ENCODE peak calls at places on chromosomes 2 and 18, in five cellular contexts. H is GM23338, Y is tibial nerve, A is Panc1, D is astrocyte of the spinal cord. N is an unnamed sample.

GRCh38 chr2:239348563-239349447 is 52.0 kb downstream of the HDAC4 start:
- DNase-seq in H (no peak), D (peak; percentile 46), Y (no peak), A (no peak), N (peak; percentile 98)

GRCh38 chr2:235977445-235977844 is 190.7 kb downstream of the GBX2 start:
- DNase-seq in A (no peak), D (no peak), Y (no peak), H (no peak), N (no peak)

GRCh38 chr18:74139888-74140287 is 7.7 kb downstream of the FBXO15 start:
- DNase-seq in Y (no peak), A (no peak), H (no peak), D (peak; percentile 58), N (peak; percentile 37)

GRCh38 chr2:29638641-29639040 is 282.7 kb downstream of the ALK start:
- DNase-seq in A (no peak), Y (no peak), D (no peak), H (no peak), N (no peak)

GRCh38 chr2:191538334-191538910 is 139.5 kb upstream of the NABP1 start:
- DNase-seq in H (no peak), Y (no peak), D (no peak), A (no peak), N (no peak)

GRCh38 chr2:141062443-141062842 is 1068.4 kb downstream of the LRP1B start:
- DNase-seq in A (no peak), Y (no peak), D (no peak), H (no peak), N (no peak)

GRCh38 chr2:195647302-195647701 is 9.7 kb upstream of the SLC39A10 start:
- DNase-seq in A (no peak), D (no peak), Y (no peak), H (no peak), N (no peak)

GRCh38 chr2:196376984-196377877 is 205.9 kb upstream of the STK17B start:
- DNase-seq in D (peak; percentile 54), Y (no peak), A (no peak), H (no peak), N (peak; percentile 19)

GRCh38 chr2:54279385-54279784 is 23.4 kb upstream of the TSPYL6 start:
- DNase-seq in Y (no peak), A (no peak), H (peak; percentile 28), D (no peak), N (peak; percentile 16)

GRCh38 chr2:189149981-189150380 is 29.6 kb downstream of the COL5A2 start:
- DNase-seq in H (no peak), D (peak; percentile 60), Y (no peak), A (peak; percentile 80), N (peak; percentile 82)

GRCh38 chr2:197195591-197195990 is 115.0 kb downstream of the ANKRD44 start:
- DNase-seq in A (no peak), H (no peak), D (no peak), Y (no peak), N (no peak)

GRCh38 chr2:73043978-73044832 is 27.3 kb downstream of the SFXN5 start:
- DNase-seq in A (no peak), Y (no peak), D (peak; percentile 39), H (no peak), N (no peak)

GRCh38 chr18:58209326-58209725 is 165.3 kb downstream of the NEDD4L start:
- DNase-seq in Y (no peak), D (no peak), A (no peak), H (no peak), N (no peak)

GRCh38 chr18:14285053-14285452 is 152.8 kb upstream of the ZNF519 start:
- DNase-seq in Y (no peak), D (no peak), H (no peak), A (no peak), N (no peak)

GRCh38 chr2:97736608-97737330 is 23.4 kb downstream of the ZAP70 start:
- DNase-seq in H (no peak), D (no peak), Y (no peak), A (no peak), N (no peak)

GRCh38 chr2:69390001-69390400 is 3.0 kb upstream of the GFPT1 start:
- DNase-seq in A (no peak), H (no peak), Y (no peak), D (no peak), N (peak; percentile 27)

GRCh38 chr2:69554981-69555380 is 88.6 kb downstream of the AAK1 start:
- DNase-seq in Y (no peak), A (no peak), H (no peak), D (no peak), N (no peak)

GRCh38 chr2:20611077-20611843 is 39.6 kb downstream of the HS1BP3 start:
- DNase-seq in D (peak; percentile 97), H (peak; percentile 48), Y (peak; percentile 58), A (no peak), N (peak; percentile 97)

GRCh38 chr2:227848146-227848545 is 23.3 kb upstream of the DAW1 start:
- DNase-seq in A (no peak), D (no peak), H (no peak), Y (no peak), N (no peak)

DNA sequence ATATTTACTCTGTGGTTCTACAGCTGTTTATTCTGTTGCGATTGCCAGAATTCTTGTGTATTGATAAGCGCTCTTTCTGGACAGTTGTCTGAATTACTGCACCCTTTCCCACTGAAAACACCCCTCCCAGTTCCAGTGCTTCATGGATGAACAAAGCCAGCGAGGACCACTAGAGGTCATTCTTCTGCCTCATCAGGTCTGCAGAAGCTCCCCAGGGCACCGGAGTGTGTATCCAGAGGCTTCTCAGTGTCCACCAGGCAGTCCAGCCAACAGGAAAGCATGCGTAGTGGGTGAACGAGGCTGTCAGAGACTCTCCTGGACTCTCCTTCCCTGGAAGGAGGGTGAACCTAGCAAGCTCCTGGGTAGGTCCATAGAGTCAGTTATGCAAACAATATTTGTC is 40.6 kb upstream of the INHBB start:
- DNase-seq in D (no peak), Y (no peak), A (no peak), H (peak; percentile 41), N (peak; percentile 45)
- TF ChIP-seq CTCF in D (peak; percentile 42), Y (no peak), A (peak; percentile 37), H (peak; percentile 68), N (peak; percentile 55)

GRCh38 chr2:120299561-120299960 is 46.4 kb upstream of the INHBB start:
- DNase-seq in H (no peak), Y (no peak), A (no peak), D (no peak), N (no peak)

GRCh38 chr2:120300385-120300784 is 45.6 kb upstream of the INHBB start:
- DNase-seq in Y (no peak), H (no peak), A (no peak), D (no peak), N (no peak)

GRCh38 chr2:120301289-120301688 is 44.6 kb upstream of the INHBB start:
- DNase-seq in D (no peak), A (no peak), Y (no peak), H (no peak), N (no peak)

GRCh38 chr2:120303177-120303576 is 42.8 kb upstream of the INHBB start:
- DNase-seq in D (no peak), A (no peak), H (no peak), Y (no peak), N (no peak)

GRCh38 chr2:120302301-120302700 is 43.6 kb upstream of the INHBB start:
- DNase-seq in A (no peak), H (no peak), Y (no peak), D (no peak), N (no peak)
- H3K4me3 ChIP-seq in A (no peak overlapping the region), H (no peak overlapping the region), Y (no peak overlapping the region), D (no peak overlapping the region), N (no peak overlapping the region)

GRCh38 chr2:46329803-46330775 is 32.9 kb downstream of the EPAS1 start:
- DNase-seq in H (no peak), D (peak; percentile 90), A (no peak), Y (no peak), N (peak; percentile 96)

GRCh38 chr2:46327627-46328026 is 30.4 kb downstream of the EPAS1 start:
- DNase-seq in A (no peak), Y (no peak), H (no peak), D (no peak), N (no peak)

GRCh38 chr2:46331099-46331766 is 34.0 kb downstream of the EPAS1 start:
- DNase-seq in A (no peak), H (no peak), Y (no peak), D (peak; percentile 35), N (peak; percentile 67)

GRCh38 chr2:46328316-46328715 is 31.1 kb downstream of the EPAS1 start:
- DNase-seq in A (no peak), Y (no peak), D (no peak), H (no peak), N (peak; percentile 81)

DNA sequence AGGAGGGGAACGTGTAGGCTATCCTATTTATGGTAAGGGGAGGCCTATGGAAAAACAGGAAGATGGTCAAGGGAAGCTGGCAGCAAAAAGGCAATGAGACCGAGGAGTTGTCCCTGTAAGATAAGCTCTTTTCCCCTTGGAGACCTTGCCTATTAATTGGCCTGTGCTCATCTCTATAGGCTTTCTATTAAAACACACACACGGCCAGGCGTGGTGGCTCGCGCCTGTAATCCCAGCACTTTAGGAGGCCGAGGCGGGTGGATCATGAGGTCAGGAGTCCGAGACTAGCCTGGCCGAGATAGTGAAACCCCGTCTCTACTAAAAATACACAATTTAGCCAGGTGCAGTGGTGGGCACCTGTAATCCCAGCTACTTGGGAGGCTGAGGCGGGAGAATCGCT is 32.1 kb downstream of the EPAS1 start:
- DNase-seq in A (no peak), Y (no peak), H (no peak), D (no peak), N (no peak)
- TF ChIP-seq CTCF in A (no peak), Y (no peak), H (no peak), D (no peak), N (no peak)

GRCh38 chr2:138780908-138781307 is 718 bp upstream of the NXPH2 start:
- DNase-seq in A (no peak), D (no peak), H (peak; percentile 57), Y (no peak), N (no peak)

GRCh38 chr2:138777996-138778395 is 2.2 kb downstream of the NXPH2 start:
- DNase-seq in Y (no peak), D (peak; percentile 27), A (no peak), H (peak; percentile 96), N (peak; percentile 3)

GRCh38 chr2:138780451-138780880 is 276 bp upstream of the NXPH2 start:
- DNase-seq in H (peak; percentile 58), D (no peak), Y (no peak), A (no peak), N (no peak)

GRCh38 chr2:138782378-138782777 is 2.2 kb upstream of the NXPH2 start:
- DNase-seq in H (no peak), A (no peak), D (no peak), Y (no peak), N (no peak)

DNA sequence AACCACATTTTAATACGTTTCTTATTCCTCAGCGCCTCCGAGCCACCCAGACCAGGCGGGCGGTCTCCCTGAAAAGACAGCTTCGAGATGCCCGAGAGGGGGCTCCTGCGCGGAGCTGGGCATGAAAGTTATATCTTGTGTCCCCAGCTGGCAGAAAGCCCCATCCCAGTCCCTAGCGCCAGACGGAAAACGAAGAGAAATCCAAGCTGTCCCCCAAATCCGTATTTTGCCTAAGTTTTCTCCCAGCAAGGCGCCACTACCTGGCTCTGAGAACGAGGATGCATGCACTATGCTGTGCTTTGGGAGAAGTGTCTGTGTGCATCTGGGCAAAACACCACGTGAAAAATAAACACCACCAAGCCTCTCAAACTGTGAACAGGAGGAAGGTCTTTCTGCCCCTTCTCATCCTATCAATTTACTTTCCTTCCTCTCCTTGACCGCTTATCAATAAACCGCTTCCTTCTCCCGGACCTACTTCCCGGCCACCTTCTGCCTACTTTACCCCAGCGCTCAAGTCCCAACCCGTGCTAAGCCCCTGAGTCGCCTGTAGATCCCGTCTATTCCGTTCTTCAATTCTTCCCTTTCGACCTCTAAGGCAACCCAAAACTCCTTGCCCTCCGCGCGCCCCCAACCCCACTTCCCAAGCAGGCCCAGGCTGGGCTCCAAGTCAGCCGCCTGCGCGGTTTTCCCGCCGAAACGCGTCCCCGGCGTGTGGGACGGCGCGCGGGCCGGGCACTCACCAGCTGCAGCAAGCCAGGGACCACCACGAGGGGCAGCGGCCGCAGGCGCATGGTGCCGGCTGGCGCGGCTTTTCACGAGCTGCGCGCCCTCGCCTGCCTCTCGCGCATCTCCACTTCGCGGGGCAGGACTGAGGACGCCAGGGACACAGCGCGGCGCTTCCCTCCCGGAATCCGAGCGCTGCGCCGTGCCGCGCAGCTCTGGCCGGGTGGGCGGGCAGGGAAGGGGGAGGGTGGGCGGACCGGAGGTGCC is at the start of gene NXPH2:
- DNase-seq in D (no peak), A (no peak), Y (no peak), H (peak; percentile 63), N (no peak)
- H3K4me3 ChIP-seq in D (peak within 1 kb of the TSS; percentile 20), A (peak within 1 kb of the TSS; percentile 57), Y (no peak within 1 kb of the TSS), H (peak within 1 kb of the TSS; percentile 66), N (no peak within 1 kb of the TSS)

N was measured in fibroblast of villous mesenchyme.